ENCODE peak calls at places on chromosome 14, in six cellular contexts. One of them, this sample, is unnamed.

GRCh38 chr14:32250681-32251080 is 47.6 kb upstream of the RNU6-8 start:
- DNase-seq in neuronal stem cell: no peak
- DNase-seq in foreskin fibroblast: no peak
- DNase-seq in A549: no peak
- DNase-seq in NCI-H1105: no peak
- DNase-seq in HuH-7.5: no peak
- DNase-seq in this sample: no peak

GRCh38 chr14:88941414-88941813 is 117.0 kb downstream of the TTC8 start:
- DNase-seq in neuronal stem cell: no peak
- DNase-seq in foreskin fibroblast: no peak
- DNase-seq in A549: peak; percentile 8
- DNase-seq in NCI-H1105: no peak
- DNase-seq in HuH-7.5: no peak
- DNase-seq in this sample: no peak

GRCh38 chr14:89418452-89418851 is 1.4 kb upstream of the FOXN3 start:
- DNase-seq in neuronal stem cell: no peak
- DNase-seq in foreskin fibroblast: no peak
- DNase-seq in A549: no peak
- DNase-seq in NCI-H1105: no peak
- DNase-seq in HuH-7.5: no peak
- DNase-seq in this sample: no peak

GRCh38 chr14:21029917-21030316 is at the start of gene TPPP2:
- DNase-seq in neuronal stem cell: no peak
- DNase-seq in foreskin fibroblast: no peak
- DNase-seq in A549: no peak
- DNase-seq in NCI-H1105: no peak
- DNase-seq in HuH-7.5: no peak
- DNase-seq in this sample: no peak

GRCh38 chr14:105918496-105919262 is 392.3 kb downstream of the TMEM121 start:
- DNase-seq in neuronal stem cell: no peak
- DNase-seq in foreskin fibroblast: no peak
- DNase-seq in A549: no peak
- DNase-seq in NCI-H1105: no peak
- DNase-seq in HuH-7.5: no peak
- DNase-seq in this sample: no peak

GRCh38 chr14:74014299-74014698 is 4.8 kb downstream of the ENTPD5 start:
- DNase-seq in neuronal stem cell: no peak
- DNase-seq in foreskin fibroblast: no peak
- DNase-seq in A549: peak; percentile 74
- DNase-seq in NCI-H1105: no peak
- DNase-seq in HuH-7.5: no peak
- DNase-seq in this sample: no peak

GRCh38 chr14:104219731-104220224 is 81.4 kb downstream of the KIF26A start:
- DNase-seq in neuronal stem cell: no peak
- DNase-seq in foreskin fibroblast: no peak
- DNase-seq in A549: no peak
- DNase-seq in NCI-H1105: no peak
- DNase-seq in HuH-7.5: no peak
- DNase-seq in this sample: no peak

GRCh38 chr14:103543140-103543539 is 14.1 kb downstream of the TRMT61A start:
- DNase-seq in neuronal stem cell: no peak
- DNase-seq in foreskin fibroblast: no peak
- DNase-seq in A549: no peak
- DNase-seq in NCI-H1105: no peak
- DNase-seq in HuH-7.5: no peak
- DNase-seq in this sample: no peak

GRCh38 chr14:105989746-105990302 is 463.4 kb downstream of the TMEM121 start:
- DNase-seq in neuronal stem cell: no peak
- DNase-seq in foreskin fibroblast: no peak
- DNase-seq in A549: no peak
- DNase-seq in NCI-H1105: no peak
- DNase-seq in HuH-7.5: no peak
- DNase-seq in this sample: no peak

GRCh38 chr14:99543369-99543768 is 60.6 kb downstream of the CCDC85C start:
- DNase-seq in neuronal stem cell: no peak
- DNase-seq in foreskin fibroblast: no peak
- DNase-seq in A549: no peak
- DNase-seq in NCI-H1105: no peak
- DNase-seq in HuH-7.5: no peak
- DNase-seq in this sample: no peak

GRCh38 chr14:73717998-73718741 is 4.0 kb upstream of the PNMA1 start:
- DNase-seq in neuronal stem cell: no peak
- DNase-seq in foreskin fibroblast: no peak
- DNase-seq in A549: no peak
- DNase-seq in NCI-H1105: no peak
- DNase-seq in HuH-7.5: no peak
- DNase-seq in this sample: no peak

GRCh38 chr14:75232597-75232996 is 46.0 kb upstream of the FOS start:
- DNase-seq in neuronal stem cell: no peak
- DNase-seq in foreskin fibroblast: no peak
- DNase-seq in A549: no peak
- DNase-seq in NCI-H1105: no peak
- DNase-seq in HuH-7.5: no peak
- DNase-seq in this sample: no peak